ENCODE peak calls at places on chromosomes 1 and 21, in four cellular contexts. C, J, H and U are unnamed samples.

GRCh38 chr1:111133863-111134262 is 6.0 kb downstream of the DRAM2 start:
- DNase-seq in C (no peak), J (no peak), H (no peak), U (no peak)

GRCh38 chr1:99181892-99182291 is 82.4 kb upstream of the PLPPR4 start:
- DNase-seq in C (peak; percentile 72), J (no peak), H (no peak), U (no peak)

GRCh38 chr1:43842099-43842498 is 91.5 kb upstream of the ARTN start:
- DNase-seq in C (no peak), J (no peak), H (no peak), U (no peak)

GRCh38 chr1:46301406-46302090 is 1.9 kb downstream of the LRRC41 start:
- DNase-seq in C (peak; percentile 63), J (peak; percentile 48), H (peak; percentile 37), U (peak; percentile 52)

GRCh38 chr1:186903374-186904129 is 74.8 kb downstream of the PLA2G4A start:
- DNase-seq in C (no peak), J (no peak), H (no peak), U (no peak)

GRCh38 chr1:75124510-75124909 is 9.7 kb upstream of the LHX8 start:
- DNase-seq in C (no peak), J (peak; percentile 84), H (no peak), U (no peak)

GRCh38 chr1:169727307-169727706 is 6.6 kb downstream of the SELE start:
- DNase-seq in C (no peak), J (no peak), H (no peak), U (no peak)

GRCh38 chr1:240582953-240583352 is 29.0 kb downstream of the GREM2 start:
- DNase-seq in C (peak; percentile 12), J (no peak), H (peak; percentile 30), U (no peak)

GRCh38 chr1:219568728-219569127 is 44.2 kb downstream of the ZC3H11B start:
- DNase-seq in C (peak; percentile 41), J (no peak), H (no peak), U (no peak)

GRCh38 chr21:44267655-44268142 is 6.0 kb upstream of the DNMT3L start:
- DNase-seq in C (no peak), J (no peak), H (no peak), U (no peak)

GRCh38 chr1:145872421-145872891 is 13.2 kb downstream of the ANKRD35 start:
- DNase-seq in C (no peak), J (peak; percentile 71), H (peak; percentile 30), U (no peak)

GRCh38 chr1:78619803-78620579 is at the start of gene IFI44L:
- DNase-seq in C (peak; percentile 62), J (no peak), H (peak; percentile 59), U (peak; percentile 84)

GRCh38 chr1:208084764-208085163 is 159.4 kb downstream of the PLXNA2 start:
- DNase-seq in C (no peak), J (no peak), H (no peak), U (no peak)

GRCh38 chr1:241579434-241579833 is 47.3 kb downstream of the KMO start:
- DNase-seq in C (no peak), J (no peak), H (no peak), U (no peak)

GRCh38 chr1:82565546-82565945 is 764.8 kb downstream of the ADGRL2 start:
- DNase-seq in C (peak; percentile 92), J (no peak), H (peak; percentile 1), U (no peak)

GRCh38 chr1:152458384-152459185 is 44.5 kb upstream of the CRNN start:
- DNase-seq in C (peak; percentile 56), J (peak; percentile 34), H (peak; percentile 65), U (peak; percentile 76)

GRCh38 chr1:54053745-54054437 is 483 bp downstream of the TCEANC2 start:
- DNase-seq in C (no peak), J (no peak), H (peak; percentile 10), U (no peak)

GRCh38 chr1:118335372-118335771 is 150.3 kb upstream of the SPAG17 start:
- DNase-seq in C (peak; percentile 86), J (no peak), H (peak; percentile 27), U (no peak)

GRCh38 chr1:6412896-6413295 is 6.8 kb downstream of the HES2 start:
- DNase-seq in C (peak; percentile 62), J (no peak), H (no peak), U (no peak)

GRCh38 chr1:110872366-110872744 is 593 bp upstream of the CD53 start:
- DNase-seq in C (no peak), J (no peak), H (no peak), U (no peak)

GRCh38 chr1:6775644-6776043 is 9.6 kb upstream of the CAMTA1 start:
- DNase-seq in C (no peak), J (no peak), H (no peak), U (no peak)

GRCh38 chr1:34590211-34590623 is 164.6 kb upstream of the GJB5 start:
- DNase-seq in C (peak; percentile 3), J (peak; percentile 89), H (no peak), U (peak; percentile 9)

GRCh38 chr1:27634166-27634981 is 611 bp downstream of the FGR start:
- DNase-seq in C (peak; percentile 11), J (no peak), H (no peak), U (peak; percentile 70)

GRCh38 chr1:215793210-215793609 is 226.1 kb downstream of the KCTD3 start:
- DNase-seq in C (peak; percentile 76), J (no peak), H (peak; percentile 94), U (no peak)

GRCh38 chr1:38578444-38578951 is 281.1 kb downstream of the RRAGC start:
- DNase-seq in C (peak; percentile 16), J (peak; percentile 60), H (no peak), U (no peak)

GRCh38 chr21:14119038-14119437 is 91.7 kb downstream of the LIPI start:
- DNase-seq in C (no peak), J (no peak), H (peak; percentile 1), U (no peak)

GRCh38 chr1:201711101-201711597 is 117.8 kb upstream of the IPO9 start:
- DNase-seq in C (peak; percentile 30), J (no peak), H (no peak), U (no peak)

GRCh38 chr1:115980998-115981993 is 5.0 kb downstream of the SLC22A15 start:
- DNase-seq in C (peak; percentile 28), J (peak; percentile 65), H (peak; percentile 16), U (peak; percentile 7)

GRCh38 chr1:61323681-61324328 is 241.4 kb downstream of the NFIA start:
- DNase-seq in C (no peak), J (no peak), H (no peak), U (no peak)
- H2AFZ ChIP-seq in C (no peak overlapping the region), J (no peak overlapping the region), H (no peak overlapping the region), U (no peak overlapping the region)

GRCh38 chr1:199010492-199010891 is 371.7 kb downstream of the PTPRC start:
- DNase-seq in C (no peak), J (no peak), H (no peak), U (peak; percentile 73)
- H2AFZ ChIP-seq in C (peak overlapping the region; percentile 21), J (no peak overlapping the region), H (no peak overlapping the region), U (no peak overlapping the region)

DNA sequence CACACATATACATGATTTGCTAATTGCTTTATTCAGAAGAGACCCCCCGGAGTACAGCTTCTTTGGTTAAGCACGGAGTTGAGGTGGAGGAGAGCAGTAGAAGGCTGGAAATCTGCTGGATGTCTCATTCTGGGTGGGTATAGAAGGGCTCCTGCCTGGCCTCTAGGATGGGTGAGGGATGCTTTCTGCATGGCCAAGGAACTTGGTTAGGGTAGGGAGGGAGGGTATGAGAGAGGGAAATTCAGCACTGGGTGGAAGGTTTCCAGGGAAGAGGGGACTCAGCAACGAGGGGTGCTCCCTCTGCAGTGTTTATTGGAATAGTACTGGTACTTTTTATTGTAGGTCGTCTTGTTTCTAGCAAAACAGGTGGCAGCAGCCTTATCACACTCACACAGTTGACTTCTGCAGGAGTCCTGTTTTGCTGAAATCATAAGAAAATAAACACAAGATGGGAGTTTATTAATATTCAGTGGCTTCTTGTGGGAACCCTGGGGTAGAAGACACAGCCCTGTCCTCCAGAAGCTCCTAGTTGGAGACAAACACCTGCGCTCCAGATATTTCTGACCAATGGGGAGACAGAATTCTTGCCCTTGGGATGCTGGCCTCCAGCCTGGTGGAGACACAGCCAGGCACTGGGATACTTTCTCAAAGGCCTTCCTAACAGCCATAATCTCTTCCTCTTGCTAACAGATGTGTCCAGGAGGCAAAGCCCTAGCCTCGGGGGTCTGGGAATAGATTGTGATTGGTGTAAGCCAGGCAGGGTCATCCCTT is 3.8 kb downstream of the PLA2G2A start:
- DNase-seq in C (no peak), J (no peak), H (no peak), U (no peak)
- H2AFZ ChIP-seq in C (no peak overlapping the region), J (no peak overlapping the region), H (no peak overlapping the region), U (no peak overlapping the region)

GRCh38 chr1:91680556-91680955 is 179.9 kb downstream of the CDC7 start:
- DNase-seq in C (no peak), J (no peak), H (no peak), U (no peak)

GRCh38 chr1:91684599-91685196 is 184.0 kb downstream of the CDC7 start:
- DNase-seq in C (peak; percentile 29), J (no peak), H (peak; percentile 50), U (no peak)

GRCh38 chr1:91685994-91686393 is 185.3 kb downstream of the CDC7 start:
- DNase-seq in C (no peak), J (no peak), H (no peak), U (no peak)

GRCh38 chr1:91682882-91683597 is 182.4 kb downstream of the CDC7 start:
- DNase-seq in C (no peak), J (no peak), H (no peak), U (no peak)

DNA sequence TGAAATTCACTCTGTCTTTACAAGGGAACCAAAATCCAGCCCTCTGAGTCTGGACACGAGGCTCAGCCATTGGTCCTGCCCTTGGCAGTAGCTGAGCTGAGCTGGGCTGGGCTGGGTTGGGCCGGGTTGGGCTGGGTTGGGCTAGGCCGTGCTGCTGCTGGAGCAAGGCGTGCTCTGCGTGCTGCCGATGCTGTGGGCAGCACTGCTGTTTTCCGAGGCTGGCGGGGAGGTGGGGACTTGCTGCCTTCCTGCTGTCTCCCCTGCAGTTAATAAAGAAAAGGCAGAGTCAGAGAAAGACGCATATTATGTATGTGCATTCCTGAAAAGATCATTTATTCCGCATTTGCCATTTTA is 182.9 kb downstream of the CDC7 start:
- DNase-seq in C (no peak), J (peak; percentile 62), H (no peak), U (no peak)
- H2AFZ ChIP-seq in C (no peak overlapping the region), J (no peak overlapping the region), H (no peak overlapping the region), U (no peak overlapping the region)

GRCh38 chr1:1435911-1436633 is 582 bp downstream of the VWA1 start:
- DNase-seq in C (no peak), J (no peak), H (no peak), U (no peak)

GRCh38 chr1:1436634-1437032 is 1.1 kb downstream of the VWA1 start:
- DNase-seq in C (no peak), J (no peak), H (no peak), U (no peak)

GRCh38 chr1:1434812-1435093 is 737 bp upstream of the VWA1 start:
- DNase-seq in C (no peak), J (no peak), H (no peak), U (no peak)

GRCh38 chr1:1434131-1434811 is 1.2 kb upstream of the VWA1 start:
- DNase-seq in C (peak; percentile 45), J (peak; percentile 76), H (no peak), U (no peak)

GRCh38 chr1:1435094-1435903 is at the start of gene VWA1:
- DNase-seq in C (peak; percentile 71), J (no peak), H (peak; percentile 58), U (no peak)
- H2AFZ ChIP-seq in C (peak within 1 kb of the TSS; percentile 61), J (no peak within 1 kb of the TSS), H (peak within 1 kb of the TSS; percentile 92), U (no peak within 1 kb of the TSS)